ENCODE peak calls at places on chromosomes 6 and 20, in six cellular contexts. U is GM23338, P is Panc1, G is K562, S is HL-60, D is breast epithelium. R is an unnamed sample.

GRCh38 chr6:131080084-131080483 is 17.0 kb upstream of the EPB41L2 start:
- DNase-seq in U (no peak), G (no peak), S (no peak), D (no peak), P (no peak), R (no peak)

GRCh38 chr20:38001173-38001875 is 31.9 kb downstream of the TTI1 start:
- DNase-seq in G (no peak), D (no peak), P (no peak), U (no peak), S (no peak), R (no peak)

GRCh38 chr6:156988276-156989158 is 211.3 kb downstream of the ARID1B start:
- DNase-seq in P (no peak), D (no peak), G (peak), S (peak), U (peak), R (peak)

GRCh38 chr6:145632971-145633370 is 102.3 kb downstream of the EPM2A start:
- DNase-seq in S (no peak), P (no peak), D (no peak), G (no peak), U (no peak), R (no peak)

GRCh38 chr6:63926950-63927349 is 291.3 kb downstream of the PHF3 start:
- DNase-seq in S (no peak), G (no peak), D (no peak), P (no peak), U (no peak), R (peak)

GRCh38 chr20:21615617-21616080 is 89.8 kb upstream of the PAX1 start:
- DNase-seq in S (peak), U (peak), P (peak), G (peak), D (peak), R (peak)

GRCh38 chr6:15465212-15465611 is 197.6 kb downstream of the DTNBP1 start:
- DNase-seq in D (no peak), G (no peak), S (no peak), P (no peak), U (no peak), R (no peak)

GRCh38 chr20:57785720-57786119 is 75.9 kb upstream of the PMEPA1 start:
- DNase-seq in P (no peak), D (no peak), G (no peak), S (no peak), U (no peak), R (no peak)

GRCh38 chr6:28537509-28538140 is 11.9 kb downstream of the GPX5 start:
- DNase-seq in G (peak), P (peak), D (no peak), S (no peak), U (peak), R (no peak)

DNA sequence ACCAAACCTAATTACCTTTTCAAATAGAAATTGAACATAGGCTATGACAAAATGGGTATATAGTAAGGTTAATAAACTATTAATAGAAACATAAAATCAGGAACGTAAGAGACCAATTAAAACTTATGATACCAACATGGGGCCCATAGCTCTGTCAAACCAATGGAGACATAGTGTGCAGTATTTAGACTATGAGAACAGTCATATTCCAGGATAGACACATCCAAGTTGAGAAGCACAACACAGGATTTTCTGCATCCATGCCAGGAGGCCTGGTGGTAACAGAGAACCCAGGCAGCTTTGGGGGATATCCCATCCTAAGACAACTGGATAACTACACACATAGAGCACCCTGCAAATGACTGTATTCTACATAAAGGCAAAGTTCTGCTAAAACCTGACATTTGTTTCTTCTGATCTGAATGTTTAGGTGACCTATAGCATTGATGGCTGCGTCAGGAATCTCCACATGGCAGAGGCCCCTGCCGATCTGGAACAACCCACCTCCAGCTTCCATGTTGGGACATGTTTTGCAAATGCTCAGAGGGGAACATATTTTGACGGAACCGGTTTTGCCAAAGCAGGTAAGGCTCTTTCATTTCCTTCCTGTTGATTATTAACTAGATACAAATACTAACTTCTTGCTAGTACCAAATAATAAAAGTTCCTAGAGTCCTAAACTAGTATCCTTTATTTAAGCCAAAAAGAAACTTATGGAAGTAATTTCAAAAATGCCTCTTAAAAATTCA is 202.7 kb downstream of the ARHGAP18 start:
- DNase-seq in G (no peak), U (no peak), P (no peak), D (no peak), S (no peak), R (no peak)
- TF ChIP-seq POLR2AphosphoS5 in G (no peak), U (no peak), P (no peak), D (no peak), S (no peak), R (no peak)

GRCh38 chr6:163834226-163834970 is 419.9 kb downstream of the QKI start:
- DNase-seq in D (no peak), S (no peak), G (no peak), U (peak), P (no peak), R (no peak)
- TF ChIP-seq POLR2AphosphoS5 in D (no peak), S (no peak), G (no peak), U (no peak), P (no peak), R (no peak)

DNA sequence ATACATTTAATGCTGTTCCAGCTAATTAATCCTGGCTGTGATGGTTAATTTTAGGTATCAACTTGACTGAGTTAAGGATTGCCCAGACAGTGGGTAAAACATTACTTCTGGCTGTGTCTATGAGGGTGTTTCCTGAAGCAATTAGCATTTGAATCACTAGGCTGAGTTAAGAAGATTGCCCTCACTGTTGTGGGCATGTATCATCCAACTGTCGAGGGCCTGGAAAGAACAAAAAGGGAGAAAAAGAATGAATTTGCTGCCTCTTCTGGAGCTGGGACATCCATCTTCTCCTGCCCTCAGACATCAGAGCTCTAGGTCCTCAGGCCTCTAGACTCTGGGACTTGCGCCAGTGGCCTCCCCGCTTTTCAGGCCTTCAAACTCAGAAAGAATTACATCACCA is 34.3 kb downstream of the SDHAF4 start:
- DNase-seq in D (no peak), S (no peak), P (no peak), U (peak), G (no peak), R (no peak)
- TF ChIP-seq POLR2AphosphoS5 in D (no peak), S (no peak), P (no peak), U (no peak), G (no peak), R (no peak)

GRCh38 chr20:63823691-63824311 is 7.3 kb downstream of the ZBTB46 start:
- DNase-seq in U (no peak), G (no peak), P (no peak), S (no peak), D (no peak), R (peak)
- TF ChIP-seq POLR2AphosphoS5 in U (no peak), G (no peak), P (no peak), S (no peak), D (no peak), R (no peak)

DNA sequence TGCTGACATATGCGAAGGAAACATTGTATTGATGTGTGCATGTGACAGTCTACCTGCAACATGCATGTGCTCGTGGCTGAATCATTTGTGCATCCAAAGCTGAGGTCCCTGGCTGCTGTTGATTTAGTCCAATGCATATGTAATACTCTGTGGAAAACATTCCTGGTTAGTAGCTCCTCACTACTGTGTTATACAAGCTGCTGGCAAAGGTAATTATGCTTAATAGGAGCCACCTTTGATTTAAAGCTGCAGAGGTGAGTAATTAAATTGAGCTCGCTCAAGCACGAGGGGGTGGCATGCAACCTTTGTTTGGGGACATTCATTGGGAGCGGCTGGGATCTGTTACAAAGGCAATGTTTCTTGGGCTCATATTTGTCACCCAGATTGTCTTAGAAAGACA is 24.6 kb downstream of the TSHZ2 start:
- DNase-seq in D (no peak), S (no peak), U (no peak), G (no peak), P (no peak), R (no peak)
- TF ChIP-seq POLR2AphosphoS5 in D (no peak), S (no peak), U (no peak), G (no peak), P (no peak), R (no peak)